ENCODE peak calls at places on chromosome 13, in five cellular contexts. D, J, T, A and S are unnamed samples.
A peak's percentile ranks its signal among the peaks of the same experiment; 100 is the strongest.

GRCh38 chr13:73677041-73677589 is 457.1 kb downstream of the KLF12 start:
- DNase-seq in D (no peak), T (peak; percentile 71), J (no peak), A (no peak), S (no peak)

GRCh38 chr13:38628554-38628953 is 58.3 kb upstream of the FREM2 start:
- DNase-seq in A (no peak), J (no peak), T (no peak), D (no peak), S (no peak)

GRCh38 chr13:109971745-109972090 is 185.3 kb upstream of the IRS2 start:
- DNase-seq in T (no peak), J (no peak), A (no peak), D (no peak), S (no peak)

GRCh38 chr13:108361769-108362168 is 92.3 kb downstream of the TNFSF13B start:
- DNase-seq in A (no peak), D (no peak), T (no peak), J (no peak), S (no peak)

GRCh38 chr13:27523345-27524073 is 73.1 kb upstream of the MTIF3 start:
- DNase-seq in A (no peak), T (no peak), J (no peak), D (peak; percentile 23), S (no peak)

GRCh38 chr13:74464656-74465055 is 330.5 kb upstream of the KLF12 start:
- DNase-seq in D (peak; percentile 25), A (no peak), J (no peak), T (no peak), S (no peak)

GRCh38 chr13:75968103-75968838 is 332.1 kb downstream of the LMO7 start:
- DNase-seq in T (peak; percentile 26), A (no peak), J (no peak), D (no peak), S (no peak)

GRCh38 chr13:24148414-24149305 is 11.9 kb upstream of the SPATA13 start:
- DNase-seq in T (peak; percentile 99), A (peak; percentile 60), J (peak; percentile 95), D (no peak), S (peak; percentile 95)

GRCh38 chr13:79659161-79659560 is 178.2 kb downstream of the NDFIP2 start:
- DNase-seq in A (no peak), D (peak; percentile 59), T (no peak), J (no peak), S (peak; percentile 2)

GRCh38 chr13:109722068-109722467 is 64.3 kb downstream of the IRS2 start:
- DNase-seq in T (no peak), D (no peak), A (no peak), J (no peak), S (no peak)

GRCh38 chr13:58528351-58528750 is 896.8 kb downstream of the PCDH17 start:
- DNase-seq in T (no peak), A (no peak), J (no peak), D (no peak), S (no peak)

GRCh38 chr13:67299072-67299635 is 69.0 kb upstream of the PCDH9 start:
- DNase-seq in D (no peak), T (peak; percentile 91), A (no peak), J (peak; percentile 38), S (peak; percentile 26)

GRCh38 chr13:103528437-103528836 is 462.2 kb upstream of the SLC10A2 start:
- DNase-seq in A (no peak), D (no peak), J (no peak), T (no peak), S (no peak)

GRCh38 chr13:93450226-93450625 is 223.6 kb downstream of the GPC6 start:
- DNase-seq in T (peak; percentile 73), D (no peak), J (peak; percentile 34), A (no peak), S (no peak)

GRCh38 chr13:53873558-53873957 is 844.9 kb downstream of the OLFM4 start:
- DNase-seq in A (no peak), D (no peak), T (no peak), J (no peak), S (no peak)

GRCh38 chr13:44759723-44760360 is 183.7 kb upstream of the TSC22D1 start:
- DNase-seq in J (no peak), A (peak; percentile 51), T (peak; percentile 54), D (peak; percentile 10), S (peak; percentile 17)

GRCh38 chr13:23356368-23356767 is 77.1 kb downstream of the SACS start:
- DNase-seq in D (no peak), A (no peak), T (no peak), J (no peak), S (no peak)

GRCh38 chr13:111384441-111385181 is 64.2 kb downstream of the TEX29 start:
- DNase-seq in D (no peak), J (no peak), A (no peak), T (no peak), S (no peak)

GRCh38 chr13:32135655-32136054 is 104.1 kb downstream of the FRY start:
- DNase-seq in J (peak; percentile 30), A (no peak), T (peak; percentile 89), D (no peak), S (no peak)

GRCh38 chr13:98976338-98976737 is 1.5 kb downstream of the DOCK9 start:
- DNase-seq in T (peak; percentile 53), A (no peak), J (no peak), D (no peak), S (no peak)
- H3K4me3 ChIP-seq in T (no peak overlapping the region), A (peak overlapping the region; percentile 54), J (no peak overlapping the region), D (peak overlapping the region; percentile 68), S (no peak overlapping the region)

GRCh38 chr13:43031881-43032280 is 8.5 kb downstream of the DNAJC15 start:
- DNase-seq in J (no peak), A (no peak), D (no peak), T (no peak), S (no peak)

GRCh38 chr13:43033038-43033437 is 9.7 kb downstream of the DNAJC15 start:
- DNase-seq in T (no peak), A (no peak), J (no peak), D (no peak), S (no peak)

GRCh38 chr13:43042410-43042921 is 19.1 kb downstream of the DNAJC15 start:
- DNase-seq in A (no peak), D (no peak), T (no peak), J (no peak), S (no peak)

GRCh38 chr13:43041368-43041921 is 18.1 kb downstream of the DNAJC15 start:
- DNase-seq in A (no peak), D (no peak), J (no peak), T (peak; percentile 24), S (peak; percentile 4)

DNA sequence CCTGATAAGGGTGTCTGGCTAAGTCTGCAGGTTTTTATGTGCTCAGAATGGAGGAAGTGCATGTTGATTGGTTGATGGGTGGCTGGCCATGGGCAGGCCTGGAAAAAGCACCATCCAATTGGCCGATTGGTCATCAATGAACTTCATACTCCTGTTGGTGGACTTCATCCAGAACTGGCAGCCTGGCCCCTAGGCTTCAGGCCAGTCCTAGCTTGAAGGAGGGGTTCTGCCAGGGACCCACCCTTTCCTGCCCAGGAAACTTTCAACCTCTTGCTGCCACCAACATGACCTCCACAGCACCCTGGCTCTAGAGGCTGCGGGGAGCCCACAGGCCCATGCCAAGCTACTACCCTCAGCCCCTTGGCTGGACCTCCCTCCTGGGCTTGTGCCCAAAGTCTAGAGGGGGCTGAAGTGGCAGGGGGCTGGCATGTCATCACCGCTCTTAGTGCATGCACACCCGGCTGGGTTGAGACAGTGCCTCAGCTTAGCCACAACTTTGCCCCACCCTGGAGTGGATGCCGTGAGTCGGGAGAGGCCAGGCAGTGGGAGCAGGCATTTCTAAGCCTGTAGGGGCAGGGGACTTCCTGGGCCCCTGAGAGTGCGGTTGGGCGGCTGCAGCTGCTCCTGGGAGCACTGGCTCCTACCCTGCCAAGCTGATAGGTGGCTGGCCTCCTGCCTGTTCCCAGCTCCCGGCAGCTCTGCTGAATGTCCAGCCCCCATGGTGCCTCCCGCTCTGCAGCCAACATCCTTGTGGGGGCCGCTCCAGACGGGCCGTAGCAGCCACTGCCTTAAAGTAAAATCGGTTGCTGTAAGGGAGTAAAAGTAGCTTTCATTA is 13.2 kb downstream of the DNAJC15 start:
- DNase-seq in A (no peak), D (peak; percentile 74), T (no peak), J (no peak), S (peak; percentile 22)
- H3K4me3 ChIP-seq in A (no peak overlapping the region), D (peak overlapping the region; percentile 34), T (no peak overlapping the region), J (no peak overlapping the region), S (no peak overlapping the region)

DNA sequence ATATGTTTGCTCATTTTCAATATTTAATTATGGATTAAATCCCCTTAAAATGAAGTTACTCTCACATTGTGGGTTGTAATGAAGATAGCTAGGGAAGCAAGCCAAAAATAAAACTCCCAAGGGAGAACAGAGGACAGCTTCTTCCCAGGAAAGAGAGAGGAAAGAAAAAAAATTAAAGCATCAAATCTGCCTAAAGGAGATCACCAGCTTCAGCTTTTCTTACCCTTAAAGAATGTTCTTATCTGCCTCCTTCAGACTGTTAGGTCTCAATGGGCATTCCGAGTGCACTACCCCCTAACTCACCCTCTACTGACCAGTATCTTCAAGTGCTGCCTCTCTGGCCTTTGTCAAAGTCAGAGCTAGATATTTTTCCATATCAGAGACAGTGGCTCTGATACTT is 55.2 kb downstream of the XPO4 start:
- DNase-seq in J (no peak), D (no peak), A (no peak), T (no peak), S (no peak)
- H3K4me3 ChIP-seq in J (no peak overlapping the region), D (peak overlapping the region; percentile 36), A (no peak overlapping the region), T (no peak overlapping the region), S (no peak overlapping the region)

DNA sequence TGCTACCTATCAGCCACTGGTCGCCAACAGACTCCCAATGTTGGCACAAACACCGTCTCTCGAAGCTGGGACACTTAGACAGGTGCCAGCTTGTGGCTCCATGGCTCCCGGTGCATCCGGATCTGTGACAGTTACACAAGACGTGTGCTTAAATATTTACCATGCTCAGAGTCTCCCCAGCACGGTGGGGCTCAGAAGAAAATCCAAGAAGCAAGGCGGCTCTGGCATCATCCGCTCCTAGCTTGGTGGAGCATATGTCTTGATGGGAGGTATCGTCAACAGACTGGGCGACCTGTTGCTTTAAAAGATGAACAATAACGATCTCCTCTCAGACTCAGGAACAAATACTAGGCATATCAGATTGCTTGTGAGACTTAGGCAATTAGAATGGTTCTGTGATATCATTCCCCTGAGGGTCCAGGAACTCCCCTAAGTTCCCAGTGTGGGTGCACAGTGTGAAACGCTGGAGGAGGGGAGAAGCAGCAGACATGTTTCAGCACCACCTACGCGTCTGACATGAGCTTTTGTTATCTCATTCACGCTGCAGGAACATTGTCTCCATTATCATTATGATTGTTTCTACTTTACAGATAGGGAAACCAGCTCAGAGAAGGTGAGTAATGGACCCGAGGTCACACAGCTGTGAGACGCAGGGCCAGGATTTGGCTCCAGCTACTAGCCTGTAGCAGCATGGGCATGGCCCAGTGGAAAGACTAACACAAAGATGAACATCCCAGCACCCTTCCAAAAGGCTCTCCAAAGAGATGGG is 61.7 kb downstream of the ALOX5AP start:
- DNase-seq in J (no peak), A (no peak), D (no peak), T (peak; percentile 44), S (no peak)
- H3K4me3 ChIP-seq in J (no peak overlapping the region), A (peak overlapping the region; percentile 6), D (peak overlapping the region; percentile 33), T (no peak overlapping the region), S (no peak overlapping the region)